ENCODE peak calls at places on chromosomes 12 and 14, in eight cellular contexts. Y, A, B, J, E, D, U and M are unnamed samples.

GRCh38 chr14:93788557-93789365 is 476 bp upstream of the PRIMA1 start:
- DNase-seq in Y (peak), A (no peak), B (no peak), J (no peak), E (peak), D (no peak), U (no peak), M (peak)

GRCh38 chr14:88312262-88312661 is 10.8 kb downstream of the KCNK10 start:
- DNase-seq in Y (no peak), A (no peak), B (no peak), J (no peak), E (no peak), D (no peak), U (no peak), M (no peak)

GRCh38 chr12:94704452-94704871 is 54.1 kb upstream of the TMCC3 start:
- DNase-seq in Y (no peak), A (no peak), B (peak), J (peak), E (no peak), D (no peak), U (no peak), M (no peak)

GRCh38 chr14:75494898-75495297 is 27.4 kb upstream of the BATF start:
- DNase-seq in Y (no peak), A (no peak), B (peak), J (no peak), E (no peak), D (no peak), U (no peak), M (no peak)

GRCh38 chr14:70822706-70823185 is 13.4 kb upstream of the MAP3K9 start:
- DNase-seq in Y (no peak), A (no peak), B (no peak), J (no peak), E (peak), D (no peak), U (no peak), M (peak)

GRCh38 chr14:95683793-95684192 is 2.4 kb upstream of the TCL1B start:
- DNase-seq in Y (no peak), A (peak), B (no peak), J (no peak), E (peak), D (no peak), U (no peak), M (no peak)

GRCh38 chr12:16950041-16950677 is 344.2 kb upstream of the LMO3 start:
- DNase-seq in Y (no peak), A (no peak), B (no peak), J (no peak), E (no peak), D (no peak), U (no peak), M (no peak)

GRCh38 chr14:89899917-89900680 is 54.4 kb downstream of the EFCAB11 start:
- DNase-seq in Y (no peak), A (peak), B (no peak), J (no peak), E (peak), D (peak), U (no peak), M (peak)

GRCh38 chr12:113852695-113853490 is 113.2 kb downstream of the RBM19 start:
- DNase-seq in Y (peak), A (no peak), B (no peak), J (no peak), E (no peak), D (no peak), U (no peak), M (no peak)

GRCh38 chr14:95444132-95445129 is 72.0 kb downstream of the SYNE3 start:
- DNase-seq in Y (no peak), A (no peak), B (no peak), J (no peak), E (no peak), D (no peak), U (no peak), M (no peak)

GRCh38 chr12:75556306-75556899 is 45.0 kb upstream of the KRR1 start:
- DNase-seq in Y (no peak), A (no peak), B (no peak), J (no peak), E (no peak), D (no peak), U (no peak), M (no peak)

GRCh38 chr14:24334431-24335271 is at the start of gene ADCY4:
- DNase-seq in Y (no peak), A (no peak), B (no peak), J (no peak), E (no peak), D (no peak), U (no peak), M (no peak)

GRCh38 chr12:116687888-116688287 is 50.0 kb downstream of the SPRING1 start:
- DNase-seq in Y (no peak), A (no peak), B (no peak), J (no peak), E (peak), D (no peak), U (no peak), M (no peak)

GRCh38 chr14:80867091-80867490 is 74.4 kb downstream of the CEP128 start:
- DNase-seq in Y (no peak), A (no peak), B (peak), J (no peak), E (no peak), D (no peak), U (no peak), M (no peak)

GRCh38 chr12:128178971-128179370 is 88.0 kb upstream of the TMEM132C start:
- DNase-seq in Y (no peak), A (no peak), B (no peak), J (no peak), E (no peak), D (peak), U (no peak), M (peak)